ENCODE peak calls at places on chromosomes 3 and 15, in five cellular contexts. A is Caco-2, O is heart left ventricle, R is cardiac muscle cell, C is thoracic aorta. M is an unnamed sample.

GRCh38 chr3:141412936-141413354 is 44.6 kb downstream of the ZBTB38 start:
- DNase-seq in A (no peak), O (peak; percentile 89), R (peak; percentile 94), C (peak; percentile 83), M (no peak)

GRCh38 chr15:67033521-67033920 is 31.9 kb upstream of the SMAD3 start:
- DNase-seq in A (no peak), O (peak; percentile 44), R (no peak), C (no peak), M (peak; percentile 21)

GRCh38 chr3:154023148-154023547 is 98.0 kb upstream of the ARHGEF26 start:
- DNase-seq in A (no peak), O (no peak), R (peak; percentile 16), C (no peak), M (no peak)

GRCh38 chr3:32869513-32870047 is 51.8 kb downstream of the TRIM71 start:
- DNase-seq in A (no peak), O (no peak), R (no peak), C (no peak), M (no peak)

GRCh38 chr3:53195066-53195450 is 34.0 kb downstream of the PRKCD start:
- DNase-seq in A (no peak), O (no peak), R (no peak), C (no peak), M (no peak)

GRCh38 chr3:78708565-78709073 is 1059.2 kb downstream of the ROBO1 start:
- DNase-seq in A (no peak), O (no peak), R (no peak), C (no peak), M (no peak)

GRCh38 chr3:123169930-123170329 is 31.8 kb upstream of the SEC22A start:
- DNase-seq in A (no peak), O (no peak), R (no peak), C (no peak), M (no peak)

GRCh38 chr3:56939759-56940323 is 120.6 kb upstream of the SPATA12 start:
- DNase-seq in A (no peak), O (no peak), R (no peak), C (no peak), M (no peak)

GRCh38 chr15:42108189-42108588 is 13.8 kb upstream of the PLA2G4D start:
- DNase-seq in A (no peak), O (no peak), R (no peak), C (no peak), M (no peak)

GRCh38 chr3:167691366-167691765 is 37.6 kb upstream of the WDR49 start:
- DNase-seq in A (no peak), O (no peak), R (no peak), C (no peak), M (peak; percentile 29)

GRCh38 chr3:134864644-134865043 is 69.6 kb downstream of the EPHB1 start:
- DNase-seq in A (no peak), O (peak; percentile 30), R (peak; percentile 28), C (no peak), M (no peak)

GRCh38 chr3:44913868-44914468 is 39.6 kb downstream of the TGM4 start:
- DNase-seq in A (peak; percentile 68), O (peak; percentile 58), R (peak; percentile 81), C (no peak), M (peak; percentile 69)

GRCh38 chr3:8942746-8943488 is 20.4 kb downstream of the RAD18 start:
- DNase-seq in A (no peak), O (no peak), R (no peak), C (no peak), M (no peak)

GRCh38 chr15:90914240-90915080 is 11.4 kb downstream of the MAN2A2 start:
- DNase-seq in A (no peak), O (no peak), R (no peak), C (no peak), M (no peak)

GRCh38 chr15:74238984-74239645 is 3.0 kb downstream of the CCDC33 start:
- DNase-seq in A (no peak), O (no peak), R (no peak), C (no peak), M (no peak)

GRCh38 chr3:140599496-140599895 is 78.4 kb upstream of the TRIM42 start:
- DNase-seq in A (no peak), O (no peak), R (no peak), C (no peak), M (no peak)

GRCh38 chr3:190676477-190676876 is 162.6 kb downstream of the IL1RAP start:
- DNase-seq in A (no peak), O (no peak), R (no peak), C (no peak), M (no peak)

GRCh38 chr3:148962513-148962912 is 28.8 kb upstream of the GYG1 start:
- DNase-seq in A (no peak), O (no peak), R (peak; percentile 93), C (no peak), M (no peak)

GRCh38 chr3:159825216-159825854 is 163.3 kb upstream of the IL12A start:
- DNase-seq in A (no peak), O (no peak), R (peak; percentile 11), C (no peak), M (no peak)

GRCh38 chr3:113602836-113603235 is 70.5 kb downstream of the SIDT1 start:
- DNase-seq in A (no peak), O (no peak), R (no peak), C (no peak), M (no peak)

GRCh38 chr15:98207928-98208327 is 247.4 kb downstream of the ARRDC4 start:
- DNase-seq in A (no peak), O (no peak), R (no peak), C (no peak), M (no peak)

GRCh38 chr3:37024820-37025405 is 31.6 kb downstream of the MLH1 start:
- DNase-seq in A (no peak), O (no peak), R (no peak), C (no peak), M (no peak)

GRCh38 chr3:194661374-194661773 is 10.6 kb downstream of the LSG1 start:
- DNase-seq in A (no peak), O (no peak), R (peak; percentile 62), C (no peak), M (no peak)

GRCh38 chr3:157347577-157348303 is 88.9 kb upstream of the PTX3 start:
- DNase-seq in A (no peak), O (no peak), R (peak; percentile 83), C (no peak), M (no peak)

GRCh38 chr15:67927501-67928156 is 87.8 kb upstream of the RNU6-1 start:
- DNase-seq in A (no peak), O (peak; percentile 60), R (peak; percentile 97), C (peak; percentile 68), M (no peak)

GRCh38 chr15:93428135-93428534 is 339.1 kb upstream of the RGMA start:
- DNase-seq in A (no peak), O (no peak), R (no peak), C (no peak), M (no peak)

GRCh38 chr3:187069857-187070516 is 69.3 kb downstream of the RPL39L start:
- DNase-seq in A (no peak), O (no peak), R (no peak), C (no peak), M (no peak)

GRCh38 chr3:172709776-172710708 is 825 bp downstream of the NCEH1 start:
- DNase-seq in A (peak; percentile 47), O (peak; percentile 35), R (peak; percentile 52), C (no peak), M (no peak)

GRCh38 chr3:147651107-147651506 is 241.9 kb downstream of the ZIC1 start:
- DNase-seq in A (no peak), O (peak; percentile 29), R (peak; percentile 3), C (no peak), M (no peak)

GRCh38 chr15:75036269-75036668 is 12.9 kb downstream of the PPCDC start:
- DNase-seq in A (peak; percentile 96), O (no peak), R (no peak), C (no peak), M (no peak)

DNA sequence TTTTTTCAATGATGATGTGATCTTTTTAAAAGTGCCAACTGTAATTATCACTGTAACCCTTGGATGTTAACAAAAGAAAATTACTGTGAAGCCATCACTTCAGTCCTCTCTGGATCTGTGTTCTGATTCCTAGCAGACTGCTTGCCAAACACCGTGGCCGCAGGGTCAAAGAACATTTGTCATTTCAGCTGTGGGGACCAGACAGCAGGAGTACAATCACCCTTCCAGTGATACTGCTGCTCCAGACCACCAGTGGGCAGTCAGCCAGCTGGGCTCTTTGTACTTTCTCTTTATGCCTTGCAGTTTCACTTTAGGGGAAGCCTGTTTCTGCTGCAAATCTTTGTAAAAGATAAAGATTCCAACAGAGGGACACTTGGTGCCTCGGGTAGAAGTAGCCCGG is 770.0 kb downstream of the GRM7 start:
- DNase-seq in A (no peak), O (peak; percentile 28), R (peak; percentile 77), C (no peak), M (no peak)
- TF ChIP-seq CTCF in A (no peak), O (no peak), R (peak; percentile 20), C (no peak), M (no peak)

DNA sequence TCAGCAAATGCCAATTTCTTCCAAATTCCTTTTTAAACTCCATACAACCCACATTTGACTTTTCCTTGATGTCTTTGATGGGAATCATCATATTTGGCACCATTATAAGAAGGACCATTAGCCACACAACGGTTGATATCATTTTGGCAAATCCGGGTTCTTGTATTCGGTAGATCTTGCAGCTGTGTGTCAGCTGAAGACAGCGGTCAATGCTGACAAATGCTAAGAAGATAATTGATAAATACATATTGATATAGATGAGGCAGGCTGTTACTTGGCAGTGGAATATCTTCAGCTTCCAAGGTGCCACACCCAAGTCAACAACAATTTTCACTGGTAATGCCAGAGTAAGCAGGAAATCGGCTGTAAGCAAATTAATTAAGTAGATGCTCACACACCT is 4.2 kb downstream of the GPR171 start:
- DNase-seq in A (no peak), O (no peak), R (no peak), C (no peak), M (no peak)
- H3K4me1 ChIP-seq in A (peaks cover 52% of the 10 kb centered on the region), O (peaks cover 13% of the 10 kb centered on the region), R (no peaks in the 10 kb centered on the region), C (no peaks in the 10 kb centered on the region), M (peaks cover 43% of the 10 kb centered on the region)

DNA sequence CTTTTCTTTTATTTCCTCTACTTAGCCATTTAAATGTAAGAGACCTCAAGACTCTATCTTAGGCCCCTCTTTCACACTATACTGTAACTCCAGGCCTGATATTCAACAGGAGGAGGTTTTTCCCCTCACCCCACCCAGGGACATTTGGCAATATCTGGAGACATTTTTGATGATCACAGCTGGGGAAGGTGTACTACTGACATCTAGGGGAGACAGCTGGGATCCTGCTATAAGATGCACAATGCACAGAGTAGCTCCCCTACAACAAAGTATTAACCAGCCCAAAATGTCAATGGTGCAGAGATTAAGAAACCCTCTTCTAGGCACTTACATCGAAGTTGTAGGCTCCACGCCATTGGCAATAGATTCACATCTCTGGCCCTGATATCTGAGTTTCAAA is 517.5 kb upstream of the UBE2E2 start:
- DNase-seq in A (no peak), O (no peak), R (peak; percentile 3), C (no peak), M (no peak)
- TF ChIP-seq CTCF in A (peak; percentile 36), O (no peak), R (no peak), C (no peak), M (no peak)

GRCh38 chr3:64254443-64254842 is 29.2 kb upstream of the PRICKLE2 start:
- DNase-seq in A (no peak), O (no peak), R (no peak), C (no peak), M (no peak)

GRCh38 chr3:64255941-64256340 is 30.7 kb upstream of the PRICKLE2 start:
- DNase-seq in A (no peak), O (no peak), R (no peak), C (no peak), M (no peak)

GRCh38 chr3:64253689-64254088 is 28.4 kb upstream of the PRICKLE2 start:
- DNase-seq in A (no peak), O (no peak), R (no peak), C (no peak), M (no peak)

GRCh38 chr3:64248247-64248646 is 23.0 kb upstream of the PRICKLE2 start:
- DNase-seq in A (peak; percentile 63), O (no peak), R (no peak), C (no peak), M (no peak)

GRCh38 chr3:64251019-64251418 is 25.8 kb upstream of the PRICKLE2 start:
- DNase-seq in A (peak; percentile 67), O (no peak), R (no peak), C (no peak), M (no peak)
- H3K4me1 ChIP-seq in A (peaks cover 96% of the 10 kb centered on the region), O (no peaks in the 10 kb centered on the region), R (peaks cover 35% of the 10 kb centered on the region), C (no peaks in the 10 kb centered on the region), M (no peaks in the 10 kb centered on the region)